ENCODE peak calls at places on chromosomes 11 and 22, in four cellular contexts. N is fibroblast of villous mesenchyme, H is AG04450, I is BE2C. E is an unnamed sample.

GRCh38 chr22:29190051-29190450 is 15.6 kb upstream of the EMID1 start:
- DNase-seq in H (no peak), N (no peak), I (no peak), E (no peak)

GRCh38 chr22:28002863-28003565 is 84.0 kb upstream of the PITPNB start:
- DNase-seq in H (no peak), N (peak), I (no peak), E (no peak)

GRCh38 chr22:41429232-41429945 is 17.2 kb downstream of the TOB2 start:
- DNase-seq in I (no peak), N (no peak), H (no peak), E (no peak)

GRCh38 chr11:34313099-34313517 is 44.7 kb downstream of the ABTB2 start:
- DNase-seq in H (no peak), I (no peak), N (peak), E (no peak)

GRCh38 chr22:20549232-20549841 is 41.9 kb downstream of the MED15 start:
- DNase-seq in H (no peak), N (peak), I (no peak), E (no peak)

GRCh38 chr11:121615506-121615905 is 162.7 kb upstream of the SORL1-AS1 start:
- DNase-seq in I (no peak), N (no peak), H (no peak), E (peak)

GRCh38 chr11:19546325-19546724 is 166.3 kb upstream of the NAV2 start:
- DNase-seq in H (no peak), I (no peak), N (no peak), E (no peak)

GRCh38 chr22:48870436-48870835 is 957.2 kb downstream of the BRD1 start:
- DNase-seq in H (no peak), N (no peak), I (no peak), E (no peak)

GRCh38 chr22:20112623-20113511 is 3.0 kb upstream of the RANBP1 start:
- DNase-seq in H (no peak), I (no peak), N (no peak), E (no peak)

GRCh38 chr11:66251811-66252210 is 16.6 kb upstream of the RAB1B start:
- DNase-seq in I (no peak), H (no peak), N (no peak), E (no peak)

GRCh38 chr22:48575567-48576332 is 1251.9 kb downstream of the BRD1 start:
- DNase-seq in I (no peak), H (no peak), N (no peak), E (no peak)

GRCh38 chr11:79344765-79345164 is 96.1 kb downstream of the TENM4 start:
- DNase-seq in N (no peak), I (no peak), H (no peak), E (no peak)

GRCh38 chr11:36454991-36455611 is 55.0 kb downstream of the TRAF6 start:
- DNase-seq in I (no peak), N (peak), H (no peak), E (no peak)

GRCh38 chr22:45817705-45818104 is 146.1 kb downstream of the ATXN10 start:
- DNase-seq in I (no peak), H (no peak), N (no peak), E (no peak)

DNA sequence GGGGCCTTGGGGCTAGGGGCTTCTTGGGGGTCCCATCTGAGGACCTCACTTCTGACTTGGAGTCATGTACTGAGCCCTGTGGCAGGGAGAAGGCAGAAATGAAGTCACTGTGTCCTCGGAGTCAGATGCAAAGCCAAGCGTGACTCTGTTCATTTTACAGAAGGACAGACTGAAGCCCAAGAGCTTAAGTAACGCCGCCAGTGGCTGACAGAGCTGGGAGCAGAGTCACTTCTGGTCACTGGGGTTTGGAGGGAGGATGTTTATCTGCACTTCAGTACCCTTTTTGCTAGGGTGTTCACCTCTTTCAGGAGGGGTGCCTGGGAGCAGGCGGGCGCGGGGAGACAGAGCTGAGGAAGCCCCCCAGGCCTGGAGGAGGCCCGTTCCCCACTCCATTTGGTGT is 10.7 kb downstream of the CD6 start:
- DNase-seq in N (no peak), I (no peak), H (no peak), E (no peak)
- H3K4me3 ChIP-seq in N (no peak), I (no peak), H (no peak), E (no peak)

DNA sequence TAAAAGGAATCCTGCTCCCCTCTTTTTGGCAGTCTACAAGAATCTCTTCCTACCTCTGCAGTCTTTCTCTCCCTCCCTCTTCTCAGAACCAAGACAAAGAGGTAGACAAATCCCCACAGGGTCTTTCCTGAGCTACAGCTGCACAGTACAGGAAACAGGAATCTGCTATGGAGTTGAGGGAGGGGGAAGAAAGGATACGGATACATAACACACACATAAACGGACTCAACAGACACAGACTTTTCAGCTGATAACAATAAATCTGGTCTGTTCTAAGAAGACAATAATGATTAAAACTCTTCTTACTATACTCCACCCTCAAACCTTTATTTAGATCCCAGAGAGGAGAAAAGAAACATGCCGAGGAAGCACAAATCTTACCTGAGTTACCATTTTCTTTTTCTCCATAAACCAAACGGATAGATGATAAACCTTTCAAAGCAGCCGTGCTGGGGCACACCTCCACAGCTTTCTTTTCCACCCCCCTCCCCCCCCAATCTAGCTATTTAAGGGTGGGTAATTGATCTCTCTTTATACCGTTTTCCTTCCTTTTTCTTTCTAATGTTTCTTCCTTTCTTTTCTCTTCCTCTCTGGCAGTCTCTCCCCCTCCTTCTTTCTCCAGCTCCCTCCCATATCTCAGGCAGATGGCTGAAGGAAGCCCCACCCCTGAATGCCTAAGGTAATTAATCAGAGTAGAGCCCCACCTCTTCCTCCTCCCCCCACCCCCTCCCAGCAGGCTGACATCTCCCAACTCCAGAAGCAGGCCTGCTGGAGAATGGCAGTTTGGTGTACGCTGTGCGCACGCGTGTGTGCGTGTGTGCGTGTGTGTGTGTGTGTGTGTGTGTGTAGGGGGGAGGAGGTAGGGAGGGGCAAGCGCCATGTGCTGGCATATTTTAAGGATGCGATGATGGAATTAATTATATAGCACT is 122.4 kb downstream of the APOL5 start:
- DNase-seq in N (peak), H (peak), I (peak), E (peak)
- H3K4me3 ChIP-seq in N (peak), H (peak), I (peak), E (peak)

DNA sequence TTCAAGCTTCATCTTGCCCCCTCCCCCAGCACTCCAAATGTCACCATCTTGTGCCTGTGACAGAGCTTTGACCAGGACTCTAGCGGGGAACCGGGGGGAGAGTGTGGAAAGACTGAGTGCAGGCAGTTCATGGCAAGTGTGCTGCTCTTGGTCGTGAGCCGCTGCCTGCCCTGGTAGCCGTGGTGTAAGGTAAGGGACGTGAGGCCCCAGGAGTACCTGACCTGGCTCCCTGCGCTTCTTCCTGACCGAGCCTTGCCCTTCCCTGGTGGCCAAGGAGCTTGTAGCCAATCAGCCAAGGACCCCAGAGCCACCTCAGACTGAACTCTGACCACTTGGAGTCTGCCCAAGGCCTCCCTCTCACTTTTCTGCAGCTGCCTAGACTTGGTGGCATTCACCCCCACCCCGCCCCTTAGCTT is 1.3 kb downstream of the DGKZ start:
- DNase-seq in H (no peak), I (no peak), N (no peak), E (no peak)
- H3K4me3 ChIP-seq in H (peak), I (peak), N (peak), E (peak)

DNA sequence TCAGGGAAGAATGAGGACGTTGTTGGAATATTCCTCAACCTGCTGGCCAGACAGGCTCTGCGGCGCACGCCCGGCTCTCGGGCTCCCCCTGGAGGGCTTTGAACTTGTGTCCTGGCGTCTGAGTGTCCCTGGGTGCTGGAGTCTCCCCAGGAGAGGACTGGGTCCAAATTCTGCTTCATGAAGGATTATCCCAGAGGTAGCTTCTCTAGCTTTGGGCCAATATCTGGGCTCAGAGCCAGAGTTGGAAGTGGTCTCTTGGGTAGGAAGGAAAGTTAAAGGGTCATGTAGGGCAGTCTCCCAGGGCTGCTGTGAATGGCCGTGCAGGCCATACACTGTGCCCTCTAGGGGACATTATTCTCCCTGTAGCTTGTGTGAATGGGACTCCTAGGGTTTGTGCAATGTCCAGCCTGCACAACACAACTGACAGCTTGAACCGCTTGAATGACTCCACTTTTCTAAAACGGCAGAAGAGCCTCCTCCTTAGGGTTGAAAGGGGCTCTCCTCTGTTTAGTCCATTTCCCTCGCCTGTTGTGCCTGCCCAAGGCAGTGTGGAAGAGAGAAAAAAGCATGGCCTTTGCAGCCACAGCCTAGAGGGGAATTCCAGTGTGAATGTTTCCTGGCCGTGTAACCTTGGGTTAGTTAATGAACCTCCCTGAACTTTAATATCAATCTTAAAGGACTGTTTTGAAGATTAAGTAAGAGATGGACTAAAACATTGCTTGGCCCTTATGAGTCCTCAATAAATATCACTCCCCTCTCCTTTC is 111.1 kb upstream of the THY1 start:
- DNase-seq in I (peak), N (peak), H (peak), E (no peak)
- H3K4me3 ChIP-seq in I (no peak), N (no peak), H (no peak), E (no peak)

DNA sequence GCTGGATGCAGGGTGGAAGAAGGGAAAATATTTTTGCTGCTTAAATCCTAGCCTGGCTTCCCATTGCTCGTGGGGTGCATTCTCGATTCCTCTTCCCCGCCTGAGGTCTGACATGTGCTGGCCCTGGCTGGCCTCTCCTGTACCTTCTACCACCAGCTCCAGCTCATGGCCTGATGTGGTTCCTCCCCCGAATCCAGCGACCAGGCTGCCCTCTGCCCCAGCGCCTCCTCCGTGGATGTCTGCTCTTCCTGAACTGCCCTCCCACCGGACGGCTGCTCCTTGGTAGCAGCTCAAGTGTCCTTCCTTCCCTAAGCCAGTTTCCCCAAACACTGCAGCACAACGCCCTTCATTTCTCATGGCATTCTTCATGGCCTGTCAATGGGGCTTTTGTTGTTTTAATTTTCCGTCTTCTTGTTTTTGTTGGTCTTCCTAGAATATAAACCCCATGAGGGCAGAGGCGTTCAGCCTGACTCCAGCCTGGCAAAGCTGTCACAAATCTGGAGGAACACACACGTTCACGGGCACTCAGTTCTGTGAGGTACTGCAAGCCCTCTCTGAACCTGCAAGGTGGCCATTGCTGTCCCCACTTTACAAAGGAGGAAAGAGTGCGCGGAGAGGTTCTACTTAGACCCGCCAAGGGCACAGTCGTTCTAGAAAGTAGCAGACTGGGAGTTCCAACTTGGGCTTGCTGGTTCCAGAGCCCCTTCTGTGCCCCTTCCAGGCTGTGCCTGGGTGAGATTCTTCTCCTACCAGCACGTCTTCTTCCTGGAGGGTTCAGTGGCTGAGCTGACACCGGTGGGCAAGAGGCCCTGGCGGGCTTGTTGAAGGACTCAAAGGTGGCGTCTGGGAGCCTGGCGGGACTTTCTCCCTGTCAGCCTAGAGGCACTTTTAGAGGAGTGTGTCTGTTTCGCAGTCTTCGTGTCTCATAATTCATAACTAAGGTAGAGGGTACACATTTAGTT is 955 bp upstream of the LRP5 start:
- DNase-seq in H (no peak), I (no peak), N (no peak), E (no peak)
- H3K4me3 ChIP-seq in H (no peak), I (peak), N (peak), E (no peak)

GRCh38 chr11:76785513-76785912 is 2.4 kb downstream of the TSKU start:
- DNase-seq in I (no peak), N (no peak), H (no peak), E (no peak)
- H3K4me3 ChIP-seq in I (no peak), N (peak), H (peak), E (peak)

DNA sequence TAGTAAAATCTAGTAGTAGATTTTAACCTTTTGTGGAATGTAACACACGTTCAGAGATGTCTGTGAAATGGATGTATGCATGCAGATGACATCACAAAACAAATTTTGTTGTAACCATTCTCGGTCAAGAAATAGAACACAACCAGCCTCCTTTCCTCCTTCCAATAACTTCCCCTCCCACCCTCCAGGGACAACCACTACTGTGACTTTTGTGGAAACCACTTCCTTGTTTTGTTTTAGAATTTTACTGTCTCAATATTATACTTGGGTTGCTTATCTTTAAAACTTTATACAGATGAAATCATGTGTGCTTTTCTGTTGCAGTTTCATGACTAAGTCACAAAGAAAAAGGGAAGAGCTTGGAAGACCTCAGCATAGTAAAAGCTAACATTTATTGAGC is 189.4 kb upstream of the NCAM1 start:
- DNase-seq in N (no peak), H (no peak), I (no peak), E (no peak)
- H3K4me3 ChIP-seq in N (no peak), H (no peak), I (no peak), E (no peak)

GRCh38 chr11:7515544-7515943 is 1.7 kb downstream of the PPFIBP2 start:
- DNase-seq in I (no peak), N (no peak), H (no peak), E (no peak)

GRCh38 chr11:7513210-7514098 is at the start of gene PPFIBP2:
- DNase-seq in I (peak), H (no peak), N (peak), E (no peak)

GRCh38 chr11:7518811-7519562 is 5.2 kb downstream of the PPFIBP2 start:
- DNase-seq in H (no peak), I (no peak), N (no peak), E (no peak)

GRCh38 chr11:7514099-7514725 is 413 bp downstream of the PPFIBP2 start:
- DNase-seq in H (no peak), N (no peak), I (no peak), E (no peak)

DNA sequence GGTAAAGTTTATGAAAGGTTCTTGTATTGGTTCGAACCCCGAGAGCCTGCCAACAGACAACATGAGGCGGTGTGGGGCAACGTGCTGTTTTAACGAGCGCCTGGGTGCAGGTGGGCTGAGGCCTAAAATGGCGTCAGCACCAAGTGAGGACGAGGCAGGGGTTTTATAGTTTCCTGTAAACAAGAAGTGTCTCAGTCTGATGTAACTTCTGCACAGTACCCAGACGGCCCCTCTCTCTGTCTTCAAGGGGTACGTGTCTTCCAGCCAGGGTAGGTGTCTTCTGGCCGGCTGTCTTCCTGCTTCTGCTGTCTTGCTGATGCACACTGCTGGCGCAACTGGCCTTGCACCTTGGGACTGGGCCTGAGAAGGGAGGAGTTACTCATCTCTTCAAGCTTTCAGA is 2.7 kb downstream of the PPFIBP2 start:
- DNase-seq in H (no peak), I (no peak), N (no peak), E (no peak)
- H3K4me3 ChIP-seq in H (no peak), I (no peak), N (no peak), E (no peak)